ENCODE peak calls at places on chromosomes 11 and 22, in seven cellular contexts. L is heart left ventricle; V is tibial artery; U is activated CD8-positive, alpha-beta T cell treated with anti-CD3 and anti-CD28 coated beads, Interleukin-2, amount 10 ng/mL, durations not matched to agents 7 days and 5 days; Y is T-helper 1 cell; T is HTR-8/SVneo; K is fibroblast of gingiva. I is an unnamed sample.

GRCh38 chr22:29830585-29830984 is 7.5 kb downstream of the ASCC2 start:
- DNase-seq in T (no peak), K (peak), Y (no peak), V (no peak), L (peak), U (no peak), I (peak)

GRCh38 chr22:45537734-45538181 is 35.1 kb downstream of the FBLN1 start:
- DNase-seq in T (no peak), Y (no peak), K (peak), L (no peak), U (no peak), V (peak), I (peak)

GRCh38 chr22:35219012-35219411 is 38.3 kb upstream of the HMGXB4 start:
- DNase-seq in V (no peak), K (no peak), T (peak), Y (no peak), U (no peak), L (no peak), I (no peak)

GRCh38 chr11:31943056-31943780 is 132.1 kb upstream of the PAX6 start:
- DNase-seq in T (no peak), V (no peak), Y (peak), L (no peak), U (no peak), K (no peak), I (no peak)

GRCh38 chr11:93720522-93720921 is 20.8 kb downstream of the TAF1D start:
- DNase-seq in K (no peak), Y (no peak), U (no peak), V (no peak), T (no peak), L (no peak), I (no peak)

GRCh38 chr22:17795661-17796548 is 21.6 kb upstream of the BID start:
- DNase-seq in L (no peak), T (no peak), V (no peak), U (no peak), Y (no peak), K (no peak), I (no peak)

GRCh38 chr11:134275534-134276395 is at the start of gene GLB1L3:
- DNase-seq in U (peak), L (no peak), Y (peak), T (no peak), V (no peak), K (no peak), I (no peak)

GRCh38 chr11:118910309-118911112 is 15.2 kb downstream of the BCL9L start:
- DNase-seq in L (peak), U (no peak), T (peak), K (peak), V (peak), Y (no peak), I (peak)

GRCh38 chr22:19122752-19123492 is 710 bp upstream of the DGCR2 start:
- DNase-seq in T (peak), L (no peak), U (no peak), V (peak), Y (no peak), K (no peak), I (no peak)

GRCh38 chr11:7467652-7468051 is 17.7 kb upstream of the OLFML1 start:
- DNase-seq in T (no peak), K (no peak), L (no peak), Y (no peak), U (no peak), V (no peak), I (no peak)

GRCh38 chr11:20070459-20070858 is 89.8 kb downstream of the DBX1 start:
- DNase-seq in U (no peak), L (no peak), Y (no peak), T (no peak), K (peak), V (no peak), I (no peak)

I was measured in left ventricle myocardium inferior.